ENCODE peak calls at places on chromosomes 4 and X, in eight cellular contexts. L, T, B, G, X, J, Y and E are unnamed samples.

GRCh38 chr4:158914178-158914577 is 145.4 kb downstream of the FNIP2 start:
- DNase-seq in L (no peak), T (no peak), B (no peak), G (peak; percentile 81), X (no peak), J (peak; percentile 65), Y (no peak), E (no peak)

GRCh38 chr4:60884545-60884944 is 315.6 kb upstream of the ADGRL3 start:
- DNase-seq in L (no peak), T (no peak), B (no peak), G (no peak), X (no peak), J (no peak), Y (no peak), E (no peak)

GRCh38 chr4:73875401-73875800 is 6.2 kb downstream of the CXCL1 start:
- DNase-seq in L (no peak), T (no peak), B (no peak), G (peak; percentile 44), X (no peak), J (no peak), Y (no peak), E (no peak)

GRCh38 chrX:136828830-136829229 is 48.1 kb upstream of the ARHGEF6 start:
- DNase-seq in L (no peak), T (no peak), B (no peak), G (no peak), X (no peak), J (no peak), Y (no peak), E (no peak)

GRCh38 chr4:79390890-79391289 is 17.1 kb downstream of the GK2 start:
- DNase-seq in L (no peak), T (no peak), B (no peak), G (peak; percentile 5), X (no peak), J (no peak), Y (no peak), E (no peak)

GRCh38 chr4:26384380-26385057 is 63.7 kb downstream of the RBPJ start:
- DNase-seq in L (no peak), T (no peak), B (no peak), G (no peak), X (no peak), J (no peak), Y (peak; percentile 47), E (no peak)

GRCh38 chr4:165369522-165369921 is 9.3 kb upstream of the CPE start:
- DNase-seq in L (no peak), T (no peak), B (no peak), G (peak; percentile 66), X (no peak), J (no peak), Y (no peak), E (no peak)

GRCh38 chr4:57053508-57053907 is 56.7 kb downstream of the IGFBP7 start:
- DNase-seq in L (no peak), T (no peak), B (no peak), G (no peak), X (no peak), J (peak; percentile 20), Y (no peak), E (no peak)

GRCh38 chr4:69781458-69782418 is 21.3 kb upstream of the SULT1B1 start:
- DNase-seq in L (no peak), T (no peak), B (no peak), G (no peak), X (no peak), J (no peak), Y (no peak), E (no peak)

GRCh38 chr4:149161247-149161646 is 654.4 kb downstream of the IQCM start:
- DNase-seq in L (no peak), T (no peak), B (no peak), G (peak; percentile 67), X (no peak), J (peak; percentile 57), Y (no peak), E (no peak)

GRCh38 chrX:101229155-101229554 is 9.6 kb downstream of the DRP2 start:
- DNase-seq in L (no peak), T (no peak), B (no peak), G (peak; percentile 76), X (no peak), J (peak; percentile 0), Y (no peak), E (no peak)

GRCh38 chr4:71130827-71131603 is 137.6 kb downstream of the DCK start:
- DNase-seq in L (no peak), T (no peak), B (no peak), G (peak; percentile 78), X (no peak), J (peak; percentile 59), Y (peak; percentile 21), E (no peak)

GRCh38 chr4:41448935-41449334 is 89.0 kb upstream of the LIMCH1 start:
- DNase-seq in L (no peak), T (no peak), B (no peak), G (peak; percentile 48), X (no peak), J (no peak), Y (no peak), E (no peak)

GRCh38 chr4:4990329-4990728 is 28.9 kb downstream of the CYTL1 start:
- DNase-seq in L (no peak), T (no peak), B (no peak), G (no peak), X (no peak), J (no peak), Y (no peak), E (no peak)

GRCh38 chrX:38220024-38220935 is at the start of gene SRPX:
- DNase-seq in L (peak; percentile 2), T (no peak), B (no peak), G (peak; percentile 75), X (peak; percentile 10), J (peak; percentile 60), Y (peak; percentile 63), E (no peak)

GRCh38 chrX:13009256-13009655 is 34.3 kb downstream of the TMSB4X start:
- DNase-seq in L (no peak), T (no peak), B (no peak), G (no peak), X (peak; percentile 4), J (no peak), Y (no peak), E (no peak)

GRCh38 chr4:173360587-173361221 is 10.1 kb upstream of the SAP30 start:
- DNase-seq in L (no peak), T (no peak), B (no peak), G (peak; percentile 31), X (no peak), J (peak; percentile 23), Y (peak; percentile 54), E (no peak)

GRCh38 chr4:188554413-188554812 is 415.2 kb downstream of the TRIML1 start:
- DNase-seq in L (no peak), T (no peak), B (no peak), G (no peak), X (no peak), J (no peak), Y (no peak), E (no peak)

GRCh38 chrX:48626401-48627298 is 29.4 kb downstream of the WDR13 start:
- DNase-seq in L (no peak), T (no peak), B (no peak), G (no peak), X (no peak), J (no peak), Y (no peak), E (no peak)

GRCh38 chr4:168051526-168051925 is 40.8 kb upstream of the ANXA10 start:
- DNase-seq in L (no peak), T (no peak), B (no peak), G (no peak), X (no peak), J (no peak), Y (no peak), E (no peak)

GRCh38 chr4:98283219-98284199 is 22.3 kb downstream of the RAP1GDS1 start:
- DNase-seq in L (no peak), T (no peak), B (no peak), G (peak; percentile 68), X (no peak), J (no peak), Y (no peak), E (no peak)

GRCh38 chr4:18579222-18579621 is 557.7 kb upstream of the LCORL start:
- DNase-seq in L (no peak), T (no peak), B (no peak), G (no peak), X (no peak), J (no peak), Y (no peak), E (no peak)

GRCh38 chr4:99949999-99950912 is at the start of gene H2AZ1:
- DNase-seq in L (peak; percentile 99), T (peak; percentile 94), B (peak; percentile 98), G (peak; percentile 99), X (peak; percentile 97), J (peak; percentile 98), Y (peak; percentile 99), E (peak; percentile 98)

GRCh38 chr4:132071815-132072214 is 1077.3 kb upstream of the PCDH10 start:
- DNase-seq in L (no peak), T (no peak), B (no peak), G (no peak), X (no peak), J (no peak), Y (no peak), E (no peak)

GRCh38 chr4:15327311-15328298 is 100.2 kb upstream of the C1QTNF7 start:
- DNase-seq in L (no peak), T (no peak), B (no peak), G (peak; percentile 94), X (no peak), J (no peak), Y (no peak), E (no peak)

GRCh38 chr4:2071252-2071911 is 12.3 kb downstream of the NAT8L start:
- DNase-seq in L (no peak), T (no peak), B (no peak), G (no peak), X (peak; percentile 77), J (no peak), Y (no peak), E (no peak)

GRCh38 chr4:75644095-75644494 is 13.8 kb upstream of the CDKL2 start:
- DNase-seq in L (no peak), T (no peak), B (no peak), G (no peak), X (no peak), J (no peak), Y (no peak), E (no peak)

GRCh38 chrX:108947205-108947604 is 210.8 kb upstream of the IRS4 start:
- DNase-seq in L (no peak), T (no peak), B (no peak), G (no peak), X (no peak), J (no peak), Y (peak; percentile 1), E (no peak)

GRCh38 chr4:13092702-13093101 is 391.4 kb downstream of the RAB28 start:
- DNase-seq in L (no peak), T (no peak), B (no peak), G (no peak), X (no peak), J (no peak), Y (no peak), E (no peak)